ENCODE peak calls at places on chromosomes 7 and 10, in four cellular contexts. K, T, A and M are unnamed samples.
A peak's percentile ranks its signal among the peaks of the same experiment; 100 is the strongest.

GRCh38 chr10:101781984-101782810 is 1.0 kb downstream of the NPM3 start:
- DNase-seq in A (peak; percentile 28), K (no peak), T (peak; percentile 35), M (no peak)

GRCh38 chr7:156640257-156640948 is at the start of gene RNF32:
- DNase-seq in T (peak; percentile 82), A (peak; percentile 100), K (peak; percentile 82), M (peak; percentile 93)

GRCh38 chr7:78203042-78203720 is 404.6 kb downstream of the PHTF2 start:
- DNase-seq in K (no peak), A (no peak), T (no peak), M (no peak)

GRCh38 chr10:58362026-58362799 is 23.0 kb upstream of the TFAM start:
- DNase-seq in A (no peak), T (no peak), K (no peak), M (no peak)

GRCh38 chr10:128646956-128647355 is 520.7 kb upstream of the MKI67 start:
- DNase-seq in T (no peak), A (no peak), K (no peak), M (no peak)

GRCh38 chr7:70165477-70166170 is 567.3 kb downstream of the AUTS2 start:
- DNase-seq in A (no peak), T (no peak), K (no peak), M (no peak)

GRCh38 chr7:150961510-150962284 is 16.4 kb downstream of the KCNH2 start:
- DNase-seq in A (peak; percentile 69), T (no peak), K (no peak), M (no peak)

GRCh38 chr10:97643586-97643985 is 3.1 kb downstream of the PI4K2A start:
- DNase-seq in K (no peak), T (no peak), A (no peak), M (peak; percentile 18)

GRCh38 chr7:28102778-28103177 is 77.8 kb downstream of the JAZF1 start:
- DNase-seq in T (peak; percentile 24), K (no peak), A (no peak), M (no peak)

GRCh38 chr7:157555921-157556320 is 219.1 kb downstream of the DNAJB6 start:
- DNase-seq in A (no peak), K (no peak), T (no peak), M (no peak)

GRCh38 chr10:108393111-108393510 is 1228.6 kb upstream of the SORCS1 start:
- DNase-seq in A (no peak), T (no peak), K (no peak), M (no peak)

GRCh38 chr10:13528138-13528874 is 508 bp downstream of the BEND7 start:
- DNase-seq in A (peak; percentile 83), K (no peak), T (no peak), M (peak; percentile 68)

GRCh38 chr10:33214174-33214573 is 120.3 kb downstream of the NRP1 start:
- DNase-seq in A (no peak), T (no peak), K (no peak), M (no peak)

GRCh38 chr7:37732880-37733279 is 49.3 kb downstream of the GPR141 start:
- DNase-seq in K (no peak), A (no peak), T (no peak), M (no peak)

GRCh38 chr10:71270301-71270777 is 48.7 kb upstream of the SLC29A3 start:
- DNase-seq in T (peak; percentile 68), A (peak; percentile 72), K (no peak), M (peak; percentile 70)

GRCh38 chr7:135855836-135856235 is 107.2 kb upstream of the FAM180A start:
- DNase-seq in T (no peak), A (no peak), K (no peak), M (no peak)

GRCh38 chr7:39333701-39334100 is 232.5 kb upstream of the YAE1 start:
- DNase-seq in T (no peak), A (no peak), K (no peak), M (no peak)

GRCh38 chr7:6618621-6619020 is 3.2 kb downstream of the ZNF853 start:
- DNase-seq in K (no peak), A (no peak), T (no peak), M (no peak)

GRCh38 chr10:99667108-99667751 is 7.9 kb downstream of the ENTPD7 start:
- DNase-seq in A (peak; percentile 23), K (no peak), T (peak; percentile 54), M (no peak)

GRCh38 chr7:28132959-28133745 is 47.4 kb downstream of the JAZF1 start:
- DNase-seq in T (no peak), A (peak; percentile 41), K (no peak), M (no peak)

GRCh38 chr7:45188736-45189135 is 31.1 kb downstream of the RAMP3 start:
- DNase-seq in K (no peak), A (no peak), T (no peak), M (no peak)

GRCh38 chr7:22554184-22554583 is 54.2 kb upstream of the STEAP1B start:
- DNase-seq in T (no peak), A (no peak), K (no peak), M (no peak)

GRCh38 chr10:42932735-42933453 is 144.0 kb upstream of the RET start:
- DNase-seq in K (no peak), A (no peak), T (no peak), M (no peak)

GRCh38 chr10:11401314-11402222 is 209.9 kb downstream of the USP6NL start:
- DNase-seq in A (no peak), T (no peak), K (no peak), M (no peak)

GRCh38 chr7:16739863-16740622 is 13.5 kb upstream of the TSPAN13 start:
- DNase-seq in A (no peak), K (no peak), T (peak; percentile 24), M (no peak)

GRCh38 chr10:72561745-72562166 is 64.1 kb downstream of the MICU1 start:
- DNase-seq in A (no peak), T (no peak), K (peak; percentile 56), M (no peak)

GRCh38 chr7:98943336-98943735 is 65.0 kb downstream of the TRRAP start:
- DNase-seq in A (no peak), K (no peak), T (no peak), M (no peak)

GRCh38 chr7:8893761-8894160 is 460.4 kb downstream of the NXPH1 start:
- DNase-seq in K (no peak), A (no peak), T (no peak), M (no peak)

GRCh38 chr7:93031795-93032194 is 86.0 kb downstream of the SAMD9 start:
- DNase-seq in K (no peak), A (no peak), T (no peak), M (no peak)

GRCh38 chr7:98745722-98746318 is 124.0 kb downstream of the TMEM130 start:
- DNase-seq in K (no peak), A (peak; percentile 79), T (peak; percentile 57), M (peak; percentile 57)

GRCh38 chr10:7199152-7199760 is 211.6 kb downstream of the SFMBT2 start:
- DNase-seq in A (no peak), T (no peak), K (no peak), M (no peak)

GRCh38 chr10:101292194-101293006 is 61.6 kb upstream of the BTRC start:
- DNase-seq in A (peak; percentile 83), K (no peak), T (no peak), M (no peak)

GRCh38 chr7:11228515-11228914 is 254.8 kb downstream of the PHF14 start:
- DNase-seq in A (no peak), T (no peak), K (no peak), M (no peak)

GRCh38 chr10:89481662-89482061 is 53.7 kb downstream of the SLC16A12 start:
- DNase-seq in A (no peak), K (no peak), T (no peak), M (no peak)

GRCh38 chr7:42980084-42980483 is 47.9 kb downstream of the MRPL32 start:
- DNase-seq in A (no peak), T (no peak), K (no peak), M (no peak)

GRCh38 chr7:101562531-101563197 is 66.4 kb downstream of the MYL10 start:
- DNase-seq in T (no peak), K (no peak), A (no peak), M (no peak)

DNA sequence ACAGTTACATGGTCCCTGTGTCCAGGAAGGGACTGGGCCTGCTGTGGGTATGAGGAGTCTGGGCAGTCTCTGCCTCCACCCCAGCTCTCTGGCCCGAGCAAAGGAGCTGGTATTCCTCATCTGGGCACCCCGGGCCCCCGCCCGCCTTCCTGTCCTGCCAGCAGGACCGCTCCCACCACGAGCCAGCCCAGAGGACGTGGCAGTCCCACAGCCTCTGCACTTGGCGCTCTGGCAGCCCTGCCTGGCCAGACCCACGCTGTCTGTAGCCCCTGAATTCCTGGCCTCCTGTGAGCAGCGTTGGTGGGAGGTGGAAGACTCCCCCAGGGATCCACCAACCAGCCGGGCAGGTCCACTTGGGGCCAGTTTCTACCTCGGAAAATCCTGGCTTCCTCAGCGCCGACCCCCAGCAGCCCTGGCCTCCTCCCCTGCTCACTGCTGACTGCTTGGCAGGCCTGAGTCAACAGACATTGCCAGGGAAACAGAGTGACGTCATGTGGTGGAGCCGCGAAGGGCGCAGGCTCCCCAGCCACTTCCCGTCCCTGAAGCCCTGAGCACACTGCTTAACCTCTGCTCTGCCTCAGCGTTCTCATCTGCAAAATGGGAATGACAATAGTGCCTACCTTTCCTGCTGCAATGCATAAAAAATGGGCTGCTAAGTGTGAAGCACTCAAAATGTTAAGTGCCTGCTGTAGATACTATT is 21.6 kb upstream of the LIMK1 start:
- DNase-seq in T (peak; percentile 55), K (no peak), A (peak; percentile 79), M (peak; percentile 70)
- TF ChIP-seq JUND in T (no peak), K (no peak), A (no peak), M (no peak)

GRCh38 chr7:74334026-74334425 is 44.8 kb downstream of the CLIP2 start:
- DNase-seq in T (no peak), K (no peak), A (peak; percentile 21), M (no peak)
- TF ChIP-seq JUND in T (no peak), K (no peak), A (no peak), M (no peak)

DNA sequence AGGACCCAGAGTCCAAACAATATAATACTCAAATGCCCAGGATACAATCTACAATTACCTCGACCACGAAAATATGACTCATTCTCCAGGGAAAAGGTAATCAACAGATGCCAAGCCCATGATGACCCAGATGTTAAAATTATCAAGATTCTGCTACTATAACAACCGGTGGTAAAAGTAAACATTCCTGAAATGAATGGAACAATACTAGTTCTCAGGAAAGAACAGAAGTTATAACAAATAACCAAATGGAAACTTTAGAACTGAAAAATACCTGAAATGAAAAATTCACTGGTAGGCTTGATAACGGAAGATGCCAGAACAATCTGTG is 34.1 kb upstream of the GUSB start:
- DNase-seq in T (no peak), A (peak; percentile 23), K (no peak), M (no peak)
- TF ChIP-seq JUND in T (no peak), A (no peak), K (no peak), M (no peak)

GRCh38 chr10:80203835-80204148 is 1.5 kb downstream of the ANXA11 start:
- DNase-seq in K (no peak), T (no peak), A (no peak), M (no peak)
- TF ChIP-seq JUND in K (no peak), T (no peak), A (no peak), M (no peak)

GRCh38 chr7:25012254-25012653 is 32.3 kb upstream of the OSBPL3 start:
- DNase-seq in T (no peak), K (no peak), A (no peak), M (no peak)

GRCh38 chr7:25009271-25009670 is 29.3 kb upstream of the OSBPL3 start:
- DNase-seq in A (no peak), K (no peak), T (no peak), M (peak; percentile 49)

GRCh38 chr7:25014735-25015134 is 34.8 kb upstream of the OSBPL3 start:
- DNase-seq in A (no peak), K (no peak), T (no peak), M (no peak)
- TF ChIP-seq JUND in A (no peak), K (no peak), T (no peak), M (no peak)